ENCODE peak calls at places on chromosomes 7 and 10, in nine cellular contexts. G, W, S, Y, X, L, A, O and F are unnamed samples.

GRCh38 chr10:61900829-61901783 is at the start of gene ARID5B:
- DNase-seq in G (no peak), W (peak; percentile 68), S (peak; percentile 71), Y (peak; percentile 74), X (no peak), L (peak; percentile 38), A (no peak), O (peak; percentile 74), F (peak; percentile 35)

GRCh38 chr7:25391295-25391861 is 163.1 kb upstream of the NPVF start:
- DNase-seq in G (no peak), W (peak; percentile 7), S (peak; percentile 11), Y (no peak), X (no peak), L (no peak), A (no peak), O (peak; percentile 6), F (no peak)

GRCh38 chr10:24706479-24707118 is 17.1 kb downstream of the ARHGAP21 start:
- DNase-seq in G (no peak), W (peak; percentile 86), S (peak; percentile 79), Y (peak; percentile 27), X (no peak), L (no peak), A (peak; percentile 83), O (peak; percentile 96), F (no peak)

GRCh38 chr10:46092523-46093195 is 46.6 kb upstream of the MSMB start:
- DNase-seq in G (peak; percentile 75), W (no peak), S (no peak), Y (no peak), X (no peak), L (no peak), A (no peak), O (no peak), F (no peak)

GRCh38 chr7:41162612-41163011 is 540.3 kb downstream of the INHBA start:
- DNase-seq in G (no peak), W (no peak), S (no peak), Y (no peak), X (no peak), L (no peak), A (no peak), O (peak; percentile 67), F (no peak)

GRCh38 chr10:90958781-90959180 is 37.9 kb upstream of the ANKRD1 start:
- DNase-seq in G (no peak), W (no peak), S (no peak), Y (no peak), X (no peak), L (no peak), A (no peak), O (no peak), F (no peak)

GRCh38 chr10:43928425-43928968 is 279.8 kb upstream of the ZNF32 start:
- DNase-seq in G (peak; percentile 75), W (no peak), S (no peak), Y (no peak), X (no peak), L (no peak), A (no peak), O (no peak), F (no peak)

GRCh38 chr7:36986429-36987362 is 262.4 kb upstream of the AOAH start:
- DNase-seq in G (no peak), W (peak; percentile 57), S (peak; percentile 73), Y (peak; percentile 53), X (no peak), L (peak; percentile 81), A (peak; percentile 8), O (peak; percentile 12), F (no peak)

GRCh38 chr7:94401411-94401810 is 6.7 kb downstream of the COL1A2 start:
- DNase-seq in G (no peak), W (no peak), S (no peak), Y (no peak), X (no peak), L (no peak), A (no peak), O (no peak), F (no peak)

GRCh38 chr10:100766693-100767427 is 21.5 kb downstream of the PAX2 start:
- DNase-seq in G (no peak), W (peak; percentile 29), S (no peak), Y (no peak), X (no peak), L (peak; percentile 59), A (no peak), O (no peak), F (no peak)

GRCh38 chr7:25272265-25272664 is 44.0 kb upstream of the NPVF start:
- DNase-seq in G (no peak), W (no peak), S (no peak), Y (no peak), X (no peak), L (no peak), A (no peak), O (no peak), F (no peak)

GRCh38 chr7:137992738-137993394 is 9.0 kb downstream of the CREB3L2 start:
- DNase-seq in G (no peak), W (peak; percentile 20), S (peak; percentile 26), Y (peak; percentile 58), X (peak; percentile 76), L (no peak), A (peak; percentile 93), O (peak; percentile 96), F (no peak)

GRCh38 chr7:66315192-66315591 is 110.1 kb downstream of the TPST1 start:
- DNase-seq in G (no peak), W (no peak), S (no peak), Y (no peak), X (no peak), L (no peak), A (no peak), O (no peak), F (no peak)

GRCh38 chr7:18345641-18346234 is 149.8 kb upstream of the HDAC9 start:
- DNase-seq in G (no peak), W (peak; percentile 48), S (peak; percentile 20), Y (peak; percentile 33), X (no peak), L (peak; percentile 49), A (no peak), O (peak; percentile 36), F (no peak)

GRCh38 chr7:81721428-81721827 is 48.4 kb downstream of the HGF start:
- DNase-seq in G (no peak), W (peak; percentile 3), S (no peak), Y (no peak), X (no peak), L (no peak), A (no peak), O (no peak), F (no peak)

GRCh38 chr7:56091591-56091990 is 1.2 kb downstream of the PHKG1 start:
- DNase-seq in G (no peak), W (no peak), S (no peak), Y (peak; percentile 24), X (peak; percentile 62), L (no peak), A (no peak), O (peak; percentile 7), F (no peak)

GRCh38 chr10:86598151-86598550 is 56.2 kb upstream of the OPN4 start:
- DNase-seq in G (no peak), W (no peak), S (no peak), Y (no peak), X (no peak), L (no peak), A (no peak), O (peak; percentile 45), F (no peak)

GRCh38 chr7:140062118-140062527 is 628 bp downstream of the PARP12 start:
- DNase-seq in G (no peak), W (peak; percentile 13), S (no peak), Y (peak; percentile 50), X (no peak), L (peak; percentile 42), A (no peak), O (peak; percentile 5), F (no peak)

GRCh38 chr10:71729023-71729649 is 9.6 kb upstream of the C10orf105 start:
- DNase-seq in G (no peak), W (peak; percentile 67), S (peak; percentile 97), Y (peak; percentile 86), X (no peak), L (no peak), A (no peak), O (no peak), F (no peak)

GRCh38 chr10:19816420-19817250 is at the start of gene PLXDC2:
- DNase-seq in G (peak; percentile 93), W (peak; percentile 25), S (no peak), Y (peak; percentile 50), X (peak; percentile 41), L (peak; percentile 51), A (peak; percentile 20), O (peak; percentile 36), F (no peak)

DNA sequence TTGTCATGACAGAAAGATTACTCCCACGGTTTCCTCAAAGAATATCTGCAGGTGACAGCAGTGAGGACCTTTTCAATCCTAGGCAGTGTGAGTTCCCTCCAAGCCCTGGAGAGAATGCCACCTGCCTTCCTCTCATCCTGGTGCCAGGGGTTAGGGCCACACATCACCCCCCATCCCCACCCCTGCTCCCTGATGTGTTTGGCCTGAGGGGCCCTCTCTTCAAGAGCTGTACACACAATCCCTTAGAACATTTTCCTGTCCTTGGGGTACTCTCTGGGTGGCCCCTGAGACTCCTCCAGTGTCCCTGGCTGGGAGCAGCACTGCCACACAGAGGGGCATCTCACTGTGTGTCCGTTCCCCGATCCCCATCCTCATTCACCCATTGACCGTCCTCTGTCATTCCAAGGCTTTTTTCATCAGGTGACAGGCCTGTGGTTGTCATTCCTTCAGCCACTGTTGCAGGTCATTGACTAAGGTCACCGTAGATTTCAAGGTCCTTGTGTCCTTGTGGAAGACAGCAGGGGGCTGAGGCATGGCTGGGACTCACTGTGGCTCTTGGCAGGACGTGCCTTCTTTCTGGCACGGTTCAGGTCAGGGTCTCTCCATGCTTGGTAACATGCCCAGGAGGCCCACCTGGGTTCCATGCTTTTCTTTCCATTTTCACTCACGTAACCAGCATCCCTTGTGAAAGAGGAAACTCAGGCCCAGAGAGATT is 26.9 kb upstream of the BTBD16 start:
- DNase-seq in G (no peak), W (no peak), S (no peak), Y (no peak), X (no peak), L (no peak), A (no peak), O (no peak), F (no peak)
- TF ChIP-seq CTCF in G (no peak), W (no peak), S (no peak), Y (no peak), X (no peak), L (no peak), A (no peak), O (no peak), F (no peak)

GRCh38 chr10:12243860-12244620 is 48.1 kb downstream of the CDC123 start:
- DNase-seq in G (no peak), W (no peak), S (no peak), Y (no peak), X (no peak), L (no peak), A (no peak), O (no peak), F (no peak)
- TF ChIP-seq CTCF in G (no peak), W (no peak), S (no peak), Y (no peak), X (no peak), L (no peak), A (no peak), O (no peak), F (no peak)

GRCh38 chr10:34826221-34826620 is 11.1 kb upstream of the PARD3 start:
- DNase-seq in G (no peak), W (no peak), S (no peak), Y (no peak), X (no peak), L (peak; percentile 43), A (no peak), O (no peak), F (no peak)
- TF ChIP-seq CTCF in G (no peak), W (no peak), S (no peak), Y (no peak), X (no peak), L (peak; percentile 46), A (no peak), O (no peak), F (no peak)

GRCh38 chr7:143002106-143002505 is 24.8 kb downstream of the OR9A2 start:
- DNase-seq in G (no peak), W (peak; percentile 20), S (peak; percentile 16), Y (no peak), X (no peak), L (no peak), A (no peak), O (no peak), F (no peak)
- TF ChIP-seq CTCF in G (no peak), W (peak; percentile 18), S (peak; percentile 36), Y (no peak), X (peak; percentile 17), L (peak; percentile 66), A (no peak), O (peak; percentile 4), F (peak; percentile 38)